ENCODE peak calls at places on chromosomes 11 and 22, in four cellular contexts. D, C, M and Y are unnamed samples.

GRCh38 chr11:72525466-72525865 is 91.1 kb upstream of the CLPB start:
- DNase-seq in D (no peak), M (no peak), C (no peak), Y (no peak)

GRCh38 chr22:17872491-17872890 is 98.2 kb upstream of the BID start:
- DNase-seq in D (no peak), C (no peak), M (no peak), Y (no peak)

GRCh38 chr22:43263645-43264514 is 76.9 kb upstream of the TTLL12 start:
- DNase-seq in C (peak; percentile 87), D (peak; percentile 57), M (no peak), Y (no peak)

GRCh38 chr11:100761806-100762205 is 74.7 kb downstream of the ARHGAP42 start:
- DNase-seq in M (no peak), C (no peak), D (no peak), Y (no peak)

GRCh38 chr11:3197044-3197715 is 21.4 kb downstream of the MRGPRG start:
- DNase-seq in C (no peak), M (no peak), D (no peak), Y (no peak)

GRCh38 chr11:72786305-72787261 is 7.3 kb downstream of the STARD10 start:
- DNase-seq in D (peak; percentile 92), C (no peak), M (no peak), Y (no peak)

GRCh38 chr11:125088576-125089455 is 22.6 kb downstream of the TMEM218 start:
- DNase-seq in M (no peak), D (no peak), C (peak; percentile 30), Y (no peak)

GRCh38 chr22:17795661-17796548 is 21.6 kb upstream of the BID start:
- DNase-seq in C (no peak), M (no peak), D (no peak), Y (no peak)

GRCh38 chr22:35971418-35972119 is 57.1 kb downstream of the RBFOX2 start:
- DNase-seq in D (no peak), C (peak; percentile 40), M (no peak), Y (no peak)

GRCh38 chr22:50105529-50106100 is 15.8 kb downstream of the MOV10L1 start:
- DNase-seq in D (no peak), C (no peak), M (no peak), Y (no peak)

GRCh38 chr11:57566035-57566504 is 1.4 kb downstream of the UBE2L6 start:
- DNase-seq in C (no peak), D (peak; percentile 67), M (no peak), Y (no peak)

GRCh38 chr11:118524757-118525465 is 2.4 kb upstream of the TTC36 start:
- DNase-seq in D (no peak), M (no peak), C (no peak), Y (no peak)

GRCh38 chr11:9719949-9720646 is 56.2 kb downstream of the SWAP70 start:
- DNase-seq in D (no peak), M (no peak), C (no peak), Y (no peak)

GRCh38 chr22:50184004-50184461 is 1.7 kb upstream of the TRABD start:
- DNase-seq in M (peak; percentile 49), D (peak; percentile 92), C (peak; percentile 88), Y (peak; percentile 89)

GRCh38 chr11:70402685-70403084 is 4.4 kb downstream of the CTTN start:
- DNase-seq in D (no peak), C (no peak), M (no peak), Y (no peak)

GRCh38 chr11:16093889-16094653 is 262.3 kb downstream of the SOX6 start:
- DNase-seq in M (no peak), D (no peak), C (no peak), Y (no peak)

GRCh38 chr11:16089481-16089880 is 266.9 kb downstream of the SOX6 start:
- DNase-seq in M (no peak), D (no peak), C (no peak), Y (no peak)

GRCh38 chr11:16095756-16096155 is 260.6 kb downstream of the SOX6 start:
- DNase-seq in M (no peak), C (no peak), D (no peak), Y (no peak)

GRCh38 chr11:16088774-16089173 is 267.6 kb downstream of the SOX6 start:
- DNase-seq in D (no peak), M (no peak), C (no peak), Y (no peak)

GRCh38 chr11:16091862-16092261 is 264.5 kb downstream of the SOX6 start:
- DNase-seq in C (no peak), M (no peak), D (no peak), Y (no peak)
- TF ChIP-seq EP300 in C (no peak), M (no peak), D (no peak), Y (no peak)

GRCh38 chr11:15654397-15654915 is 539.7 kb downstream of the INSC start:
- DNase-seq in M (no peak), C (no peak), D (no peak), Y (no peak)

GRCh38 chr11:15651782-15652181 is 537.1 kb downstream of the INSC start:
- DNase-seq in M (no peak), C (peak; percentile 43), D (no peak), Y (no peak)

GRCh38 chr11:15653191-15653590 is 538.5 kb downstream of the INSC start:
- DNase-seq in M (no peak), D (no peak), C (no peak), Y (no peak)

GRCh38 chr11:15657264-15657663 is 542.5 kb downstream of the INSC start:
- DNase-seq in C (no peak), M (no peak), D (no peak), Y (no peak)

DNA sequence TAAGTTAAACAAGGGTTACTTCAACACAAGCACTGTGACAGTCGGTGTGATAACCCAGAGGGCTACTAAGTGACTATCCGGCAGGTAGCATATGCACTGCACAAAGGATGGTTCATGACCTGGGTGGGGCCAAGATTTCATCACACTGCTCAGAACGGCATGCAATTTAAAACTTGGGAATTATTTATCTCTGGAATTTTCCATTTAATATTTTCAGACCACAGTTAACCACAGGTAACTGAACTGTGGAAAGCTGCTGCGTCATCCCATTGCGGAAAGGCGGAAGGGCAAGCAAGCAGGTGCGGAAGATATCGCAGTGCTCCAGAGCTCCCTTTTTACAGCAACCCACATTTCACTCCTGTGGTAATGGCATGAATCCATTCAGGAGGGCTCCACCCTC is 540.8 kb downstream of the INSC start:
- DNase-seq in D (no peak), C (no peak), M (no peak), Y (no peak)
- TF ChIP-seq EP300 in D (no peak), C (no peak), M (no peak), Y (no peak)

GRCh38 chr11:80621871-80622270 is 1181.0 kb upstream of the TENM4 start:
- DNase-seq in C (no peak), D (no peak), M (no peak), Y (no peak)
- TF ChIP-seq EP300 in C (no peak), D (no peak), M (no peak), Y (no peak)

DNA sequence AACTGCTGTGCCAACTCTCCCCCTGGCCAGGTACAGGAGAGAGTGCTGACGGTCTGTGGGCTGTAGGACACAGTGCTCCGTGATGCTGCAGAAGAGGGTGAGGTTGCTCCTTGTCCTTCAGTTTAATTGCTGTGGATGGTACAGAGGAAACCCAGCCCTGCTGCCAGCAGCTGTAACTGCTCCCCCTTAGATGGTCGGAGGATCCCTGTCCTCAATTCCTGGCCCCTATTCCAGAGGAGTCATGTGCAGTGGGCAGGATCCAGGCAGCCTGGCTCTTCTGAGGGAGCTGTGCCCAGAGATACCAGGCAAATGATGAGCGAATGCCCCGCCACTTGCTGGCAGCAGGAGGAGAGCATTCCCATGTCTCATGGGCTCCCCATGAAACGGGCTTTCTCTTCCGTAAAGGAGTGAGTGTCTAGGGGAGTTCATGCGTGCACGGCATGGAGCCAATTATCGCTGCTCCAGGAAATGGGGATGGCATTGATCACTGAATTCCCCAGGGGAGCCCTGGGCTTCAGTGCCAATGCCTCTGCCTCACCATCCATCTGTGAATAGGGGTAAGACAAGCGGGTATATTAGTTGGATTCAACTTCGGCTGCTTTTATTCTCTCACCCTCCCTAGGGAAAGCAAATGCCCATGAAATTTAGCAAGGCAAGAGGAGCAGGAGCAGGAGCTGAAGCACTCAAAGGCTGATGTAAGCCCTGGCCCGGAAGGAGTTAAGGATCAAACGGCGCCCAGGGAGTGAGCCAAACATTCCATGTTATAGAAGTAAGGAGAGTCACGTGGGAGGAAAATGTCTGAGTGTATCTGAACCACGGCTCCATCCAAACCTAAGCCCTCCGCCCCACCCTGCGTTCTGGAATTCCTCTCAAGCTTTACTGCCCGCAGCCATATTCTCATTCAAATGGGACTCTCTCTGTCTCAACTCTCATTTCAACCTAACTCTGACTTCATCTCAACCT is 51.0 kb upstream of the CSNK2A3 start:
- DNase-seq in C (no peak), D (peak; percentile 48), M (no peak), Y (peak; percentile 86)
- TF ChIP-seq EP300 in C (no peak), D (no peak), M (no peak), Y (no peak)

GRCh38 chr22:26573026-26573662 is 16.8 kb downstream of the TPST2 start:
- DNase-seq in D (peak; percentile 81), C (no peak), M (no peak), Y (peak; percentile 72)
- TF ChIP-seq EP300 in D (no peak), C (no peak), M (no peak), Y (no peak)